ENCODE peak calls at places on chromosomes 5 and 9, in nine cellular contexts. One of them, this sample, is unnamed.

GRCh38 chr5:15655683-15656082 is 155.7 kb downstream of the FBXL7 start:
- DNase-seq in GM12878: no peak
- DNase-seq in mammary epithelial cell: no peak
- DNase-seq in fibroblast of the aortic adventitia: no peak
- DNase-seq in HFF-Myc: no peak
- DNase-seq in SK-N-SH: no peak
- DNase-seq in fibroblast of mammary gland: no peak
- DNase-seq in brain microvascular endothelial cell: no peak
- DNase-seq in BJ: no peak
- DNase-seq in this sample: no peak

GRCh38 chr5:137758121-137758520 is 4.0 kb upstream of the HNRNPA0 start:
- DNase-seq in fibroblast of the aortic adventitia: no peak
- DNase-seq in SK-N-SH: no peak
- DNase-seq in BJ: no peak
- DNase-seq in HFF-Myc: no peak
- DNase-seq in fibroblast of mammary gland: no peak
- DNase-seq in mammary epithelial cell: no peak
- DNase-seq in GM12878: no peak
- DNase-seq in brain microvascular endothelial cell: no peak
- DNase-seq in this sample: no peak

GRCh38 chr5:96844476-96844990 is 31.8 kb upstream of the ERAP2 start:
- DNase-seq in HFF-Myc: no peak
- DNase-seq in mammary epithelial cell: peak
- DNase-seq in brain microvascular endothelial cell: no peak
- DNase-seq in GM12878: no peak
- DNase-seq in fibroblast of the aortic adventitia: no peak
- DNase-seq in SK-N-SH: peak
- DNase-seq in fibroblast of mammary gland: no peak
- DNase-seq in BJ: peak
- DNase-seq in this sample: no peak

GRCh38 chr5:95620870-95621838 is 1.3 kb downstream of the GPR150 start:
- DNase-seq in mammary epithelial cell: no peak
- DNase-seq in SK-N-SH: peak
- DNase-seq in GM12878: no peak
- DNase-seq in fibroblast of the aortic adventitia: no peak
- DNase-seq in BJ: no peak
- DNase-seq in HFF-Myc: no peak
- DNase-seq in brain microvascular endothelial cell: no peak
- DNase-seq in fibroblast of mammary gland: no peak
- DNase-seq in this sample: no peak

GRCh38 chr5:169763437-169764301 is 126.6 kb downstream of the DOCK2 start:
- DNase-seq in fibroblast of the aortic adventitia: no peak
- DNase-seq in BJ: no peak
- DNase-seq in fibroblast of mammary gland: no peak
- DNase-seq in GM12878: peak
- DNase-seq in SK-N-SH: peak
- DNase-seq in mammary epithelial cell: no peak
- DNase-seq in brain microvascular endothelial cell: no peak
- DNase-seq in HFF-Myc: no peak
- DNase-seq in this sample: no peak

GRCh38 chr9:101365181-101365580 is 19.6 kb downstream of the BAAT start:
- DNase-seq in BJ: peak
- DNase-seq in brain microvascular endothelial cell: no peak
- DNase-seq in GM12878: no peak
- DNase-seq in fibroblast of the aortic adventitia: peak
- DNase-seq in SK-N-SH: no peak
- DNase-seq in fibroblast of mammary gland: peak
- DNase-seq in mammary epithelial cell: no peak
- DNase-seq in HFF-Myc: no peak
- DNase-seq in this sample: no peak

GRCh38 chr5:158463971-158464370 is 605.0 kb upstream of the CLINT1 start:
- DNase-seq in mammary epithelial cell: peak
- DNase-seq in HFF-Myc: no peak
- DNase-seq in GM12878: no peak
- DNase-seq in brain microvascular endothelial cell: no peak
- DNase-seq in SK-N-SH: no peak
- DNase-seq in BJ: no peak
- DNase-seq in fibroblast of the aortic adventitia: peak
- DNase-seq in fibroblast of mammary gland: peak
- DNase-seq in this sample: no peak

GRCh38 chr5:5383461-5383860 is 39.0 kb upstream of the ICE1 start:
- DNase-seq in mammary epithelial cell: no peak
- DNase-seq in SK-N-SH: no peak
- DNase-seq in BJ: no peak
- DNase-seq in HFF-Myc: no peak
- DNase-seq in fibroblast of the aortic adventitia: no peak
- DNase-seq in brain microvascular endothelial cell: no peak
- DNase-seq in GM12878: no peak
- DNase-seq in fibroblast of mammary gland: no peak
- DNase-seq in this sample: no peak

GRCh38 chr5:82861705-82862104 is 215.5 kb downstream of the TMEM167A start:
- DNase-seq in fibroblast of mammary gland: peak
- DNase-seq in GM12878: no peak
- DNase-seq in SK-N-SH: no peak
- DNase-seq in brain microvascular endothelial cell: no peak
- DNase-seq in BJ: no peak
- DNase-seq in HFF-Myc: no peak
- DNase-seq in fibroblast of the aortic adventitia: peak
- DNase-seq in mammary epithelial cell: no peak
- DNase-seq in this sample: no peak

GRCh38 chr5:33273985-33274384 is 166.8 kb upstream of the TARS1 start:
- DNase-seq in brain microvascular endothelial cell: no peak
- DNase-seq in BJ: no peak
- DNase-seq in SK-N-SH: no peak
- DNase-seq in HFF-Myc: no peak
- DNase-seq in GM12878: no peak
- DNase-seq in fibroblast of the aortic adventitia: no peak
- DNase-seq in mammary epithelial cell: no peak
- DNase-seq in fibroblast of mammary gland: no peak
- DNase-seq in this sample: no peak

GRCh38 chr9:121537283-121537682 is 37.6 kb upstream of the GGTA1 start:
- DNase-seq in brain microvascular endothelial cell: no peak
- DNase-seq in BJ: no peak
- DNase-seq in mammary epithelial cell: no peak
- DNase-seq in fibroblast of mammary gland: no peak
- DNase-seq in GM12878: no peak
- DNase-seq in fibroblast of the aortic adventitia: peak
- DNase-seq in SK-N-SH: no peak
- DNase-seq in HFF-Myc: no peak
- DNase-seq in this sample: no peak

GRCh38 chr5:17860660-17861315 is 226.5 kb downstream of the TAF11L14 start:
- DNase-seq in fibroblast of mammary gland: peak
- DNase-seq in BJ: no peak
- DNase-seq in brain microvascular endothelial cell: no peak
- DNase-seq in GM12878: no peak
- DNase-seq in fibroblast of the aortic adventitia: no peak
- DNase-seq in SK-N-SH: no peak
- DNase-seq in mammary epithelial cell: peak
- DNase-seq in HFF-Myc: no peak
- DNase-seq in this sample: no peak

GRCh38 chr9:129665008-129665771 is at the start of gene PRRX2:
- DNase-seq in fibroblast of the aortic adventitia: peak
- DNase-seq in SK-N-SH: peak
- DNase-seq in fibroblast of mammary gland: no peak
- DNase-seq in BJ: no peak
- DNase-seq in mammary epithelial cell: no peak
- DNase-seq in GM12878: no peak
- DNase-seq in brain microvascular endothelial cell: no peak
- DNase-seq in HFF-Myc: no peak
- DNase-seq in this sample: no peak
- H3K4me3 ChIP-seq in fibroblast of the aortic adventitia: peak
- H3K4me3 ChIP-seq in SK-N-SH: peak
- H3K4me3 ChIP-seq in fibroblast of mammary gland: no peak
- H3K4me3 ChIP-seq in BJ: peak
- H3K4me3 ChIP-seq in mammary epithelial cell: no peak
- H3K4me3 ChIP-seq in GM12878: no peak
- H3K4me3 ChIP-seq in brain microvascular endothelial cell: peak
- H3K4me3 ChIP-seq in HFF-Myc: peak
- H3K4me3 ChIP-seq in this sample: no peak

GRCh38 chr5:123122273-123122672 is 33.2 kb downstream of the PRDM6 start:
- DNase-seq in fibroblast of the aortic adventitia: no peak
- DNase-seq in GM12878: no peak
- DNase-seq in SK-N-SH: no peak
- DNase-seq in mammary epithelial cell: no peak
- DNase-seq in BJ: no peak
- DNase-seq in brain microvascular endothelial cell: no peak
- DNase-seq in HFF-Myc: no peak
- DNase-seq in fibroblast of mammary gland: no peak
- DNase-seq in this sample: no peak

GRCh38 chr5:123117989-123118388 is 28.9 kb downstream of the PRDM6 start:
- DNase-seq in brain microvascular endothelial cell: no peak
- DNase-seq in fibroblast of the aortic adventitia: no peak
- DNase-seq in GM12878: no peak
- DNase-seq in fibroblast of mammary gland: no peak
- DNase-seq in mammary epithelial cell: no peak
- DNase-seq in HFF-Myc: no peak
- DNase-seq in SK-N-SH: no peak
- DNase-seq in BJ: no peak
- DNase-seq in this sample: no peak

GRCh38 chr5:123116757-123117156 is 27.7 kb downstream of the PRDM6 start:
- DNase-seq in SK-N-SH: no peak
- DNase-seq in HFF-Myc: no peak
- DNase-seq in brain microvascular endothelial cell: no peak
- DNase-seq in fibroblast of the aortic adventitia: no peak
- DNase-seq in fibroblast of mammary gland: no peak
- DNase-seq in mammary epithelial cell: no peak
- DNase-seq in GM12878: no peak
- DNase-seq in BJ: no peak
- DNase-seq in this sample: no peak

GRCh38 chr5:123120197-123120596 is 31.2 kb downstream of the PRDM6 start:
- DNase-seq in mammary epithelial cell: no peak
- DNase-seq in BJ: no peak
- DNase-seq in fibroblast of the aortic adventitia: no peak
- DNase-seq in GM12878: no peak
- DNase-seq in SK-N-SH: peak
- DNase-seq in HFF-Myc: no peak
- DNase-seq in brain microvascular endothelial cell: no peak
- DNase-seq in fibroblast of mammary gland: no peak
- DNase-seq in this sample: no peak

DNA sequence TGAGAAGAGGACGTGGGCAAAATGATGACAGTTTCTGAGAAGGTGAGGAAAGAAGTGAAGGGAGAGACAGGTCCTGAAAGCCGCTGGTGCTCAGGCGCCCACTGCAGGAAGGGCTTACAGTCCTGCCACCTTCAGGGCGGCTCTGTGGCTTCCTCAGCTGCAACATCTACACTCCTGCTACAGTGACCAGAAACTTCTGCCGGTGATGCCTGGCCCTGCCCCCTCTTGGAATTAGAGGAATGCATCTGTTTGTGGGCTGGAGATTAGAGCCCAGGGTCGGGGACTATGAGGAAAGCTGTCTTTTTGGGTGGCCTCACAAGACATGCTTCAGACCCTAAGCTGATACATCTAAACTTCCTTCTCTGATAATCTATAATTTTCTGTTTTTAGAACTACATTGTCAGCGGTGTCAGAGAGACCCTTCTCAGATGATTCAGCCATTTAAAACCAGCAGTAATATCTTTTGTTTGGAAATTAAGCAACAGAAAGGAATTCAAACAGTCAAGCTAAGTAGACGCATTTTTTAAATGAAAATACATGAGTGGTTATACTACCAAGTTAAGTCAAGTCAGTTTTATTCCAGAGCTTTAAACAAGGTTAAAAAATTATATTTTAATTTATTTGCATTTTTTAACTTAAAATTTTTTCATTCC is 30.4 kb downstream of the PRDM6 start:
- DNase-seq in mammary epithelial cell: no peak
- DNase-seq in brain microvascular endothelial cell: peak
- DNase-seq in GM12878: no peak
- DNase-seq in fibroblast of the aortic adventitia: peak
- DNase-seq in BJ: no peak
- DNase-seq in fibroblast of mammary gland: no peak
- DNase-seq in HFF-Myc: no peak
- DNase-seq in SK-N-SH: no peak
- DNase-seq in this sample: no peak
- TF ChIP-seq CTCF in mammary epithelial cell: no peak
- TF ChIP-seq CTCF in brain microvascular endothelial cell: peak
- TF ChIP-seq CTCF in GM12878: no peak
- TF ChIP-seq CTCF in fibroblast of the aortic adventitia: peak
- TF ChIP-seq CTCF in BJ: peak
- TF ChIP-seq CTCF in fibroblast of mammary gland: no peak
- TF ChIP-seq CTCF in HFF-Myc: no peak
- TF ChIP-seq CTCF in SK-N-SH: no peak
- TF ChIP-seq CTCF in this sample: no peak

DNA sequence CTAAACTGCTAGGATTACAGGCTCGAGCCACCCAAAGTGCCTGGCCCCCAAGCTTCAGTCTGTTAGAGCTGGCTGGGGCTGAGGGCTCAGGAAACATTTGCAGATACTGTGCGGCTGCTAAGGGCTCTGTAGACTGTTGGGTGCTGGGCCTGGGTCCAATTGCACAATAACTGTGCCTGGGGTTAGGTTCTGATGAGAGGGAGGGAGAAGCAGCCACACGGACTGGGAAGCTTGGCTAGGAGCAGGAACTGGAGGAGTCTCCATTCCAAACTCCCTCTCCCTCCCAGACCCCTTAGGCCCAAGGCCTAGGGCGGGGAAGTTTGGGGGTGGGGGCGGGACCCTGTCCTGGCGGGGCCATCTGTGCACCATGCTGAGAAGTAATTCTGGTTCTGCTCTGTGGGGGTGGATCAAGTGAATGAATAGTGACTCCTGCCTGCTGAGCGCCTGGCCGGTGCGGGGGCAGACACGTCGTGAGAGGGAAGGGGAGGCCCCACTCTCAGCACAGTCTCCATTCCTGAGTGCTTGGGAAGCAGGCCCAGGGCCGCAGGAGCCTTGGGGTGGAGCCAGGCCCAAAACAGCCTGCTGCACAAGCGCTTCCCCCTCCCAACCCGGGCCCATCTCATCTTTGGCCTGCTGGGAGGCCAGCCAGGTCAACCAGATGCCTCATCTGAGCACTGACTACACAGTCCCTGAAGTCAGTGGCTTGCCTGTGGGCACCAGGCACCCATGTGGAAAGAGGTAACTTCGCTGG is 1.5 kb downstream of the ASS1 start:
- DNase-seq in HFF-Myc: peak
- DNase-seq in BJ: peak
- DNase-seq in GM12878: no peak
- DNase-seq in mammary epithelial cell: peak
- DNase-seq in fibroblast of the aortic adventitia: peak
- DNase-seq in fibroblast of mammary gland: peak
- DNase-seq in SK-N-SH: peak
- DNase-seq in brain microvascular endothelial cell: peak
- DNase-seq in this sample: no peak
- H3K4me3 ChIP-seq in HFF-Myc: peak
- H3K4me3 ChIP-seq in BJ: peak
- H3K4me3 ChIP-seq in GM12878: no peak
- H3K4me3 ChIP-seq in mammary epithelial cell: peak
- H3K4me3 ChIP-seq in fibroblast of the aortic adventitia: peak
- H3K4me3 ChIP-seq in fibroblast of mammary gland: peak
- H3K4me3 ChIP-seq in SK-N-SH: no peak
- H3K4me3 ChIP-seq in brain microvascular endothelial cell: no peak
- H3K4me3 ChIP-seq in this sample: peak

GRCh38 chr9:104025945-104026344 is 68.2 kb upstream of the SMC2 start:
- DNase-seq in fibroblast of mammary gland: peak
- DNase-seq in brain microvascular endothelial cell: no peak
- DNase-seq in fibroblast of the aortic adventitia: peak
- DNase-seq in GM12878: no peak
- DNase-seq in SK-N-SH: no peak
- DNase-seq in BJ: peak
- DNase-seq in HFF-Myc: no peak
- DNase-seq in mammary epithelial cell: no peak
- DNase-seq in this sample: no peak
- TF ChIP-seq CTCF in fibroblast of mammary gland: peak
- TF ChIP-seq CTCF in brain microvascular endothelial cell: no peak
- TF ChIP-seq CTCF in fibroblast of the aortic adventitia: peak
- TF ChIP-seq CTCF in GM12878: no peak
- TF ChIP-seq CTCF in SK-N-SH: no peak
- TF ChIP-seq CTCF in BJ: peak
- TF ChIP-seq CTCF in HFF-Myc: no peak
- TF ChIP-seq CTCF in mammary epithelial cell: peak
- TF ChIP-seq CTCF in this sample: no peak

GRCh38 chr5:60541980-60542379 is 158.0 kb downstream of the DEPDC1B start:
- DNase-seq in fibroblast of the aortic adventitia: peak
- DNase-seq in fibroblast of mammary gland: peak
- DNase-seq in SK-N-SH: no peak
- DNase-seq in mammary epithelial cell: peak
- DNase-seq in HFF-Myc: no peak
- DNase-seq in GM12878: peak
- DNase-seq in BJ: no peak
- DNase-seq in brain microvascular endothelial cell: peak
- DNase-seq in this sample: peak
- H3K4me3 ChIP-seq in fibroblast of the aortic adventitia: peak
- H3K4me3 ChIP-seq in fibroblast of mammary gland: no peak
- H3K4me3 ChIP-seq in SK-N-SH: no peak
- H3K4me3 ChIP-seq in mammary epithelial cell: no peak
- H3K4me3 ChIP-seq in HFF-Myc: no peak
- H3K4me3 ChIP-seq in GM12878: no peak
- H3K4me3 ChIP-seq in BJ: no peak
- H3K4me3 ChIP-seq in brain microvascular endothelial cell: no peak
- H3K4me3 ChIP-seq in this sample: no peak

This sample was measured in epithelial cell of proximal tubule.